ENCODE peak calls at places on chromosomes 11 and 22, in five cellular contexts. L, X, J, B and D are unnamed samples.

GRCh38 chr11:29061452-29061851 is 953.3 kb downstream of the METTL15 start:
- DNase-seq in L (no peak), X (no peak), J (no peak), B (no peak), D (no peak)

GRCh38 chr11:95922099-95922498 is 1.8 kb downstream of the MTMR2 start:
- DNase-seq in L (no peak), X (no peak), J (no peak), B (no peak), D (no peak)

GRCh38 chr22:40491990-40492631 is 121.7 kb downstream of the SGSM3 start:
- DNase-seq in L (no peak), X (no peak), J (no peak), B (no peak), D (no peak)

GRCh38 chr11:124276081-124276480 is 19.9 kb downstream of the OR8G5 start:
- DNase-seq in L (no peak), X (no peak), J (no peak), B (no peak), D (peak; percentile 8)

GRCh38 chr11:81963018-81963417 is 770.6 kb downstream of the FAM181B start:
- DNase-seq in L (peak; percentile 10), X (no peak), J (no peak), B (no peak), D (no peak)

GRCh38 chr22:23888615-23889401 is 5.4 kb upstream of the MIF start:
- DNase-seq in L (no peak), X (no peak), J (no peak), B (peak; percentile 15), D (no peak)

GRCh38 chr11:61744181-61744580 is 8.3 kb upstream of the MYRF start:
- DNase-seq in L (no peak), X (no peak), J (no peak), B (no peak), D (no peak)

GRCh38 chr11:27234043-27234668 is 128.9 kb downstream of the CCDC34 start:
- DNase-seq in L (no peak), X (no peak), J (no peak), B (peak; percentile 52), D (no peak)

GRCh38 chr11:106400949-106401545 is 323.6 kb downstream of the AASDHPPT start:
- DNase-seq in L (no peak), X (no peak), J (no peak), B (no peak), D (no peak)

GRCh38 chr22:22400099-22400498 is 108.4 kb downstream of the ZNF280B start:
- DNase-seq in L (no peak), X (no peak), J (no peak), B (no peak), D (no peak)

GRCh38 chr11:110079726-110080125 is 13.5 kb upstream of the ZC3H12C start:
- DNase-seq in L (no peak), X (no peak), J (no peak), B (no peak), D (no peak)

GRCh38 chr11:63756919-63757761 is 11.4 kb downstream of the ZFTA start:
- DNase-seq in L (no peak), X (no peak), J (no peak), B (no peak), D (no peak)

GRCh38 chr11:80515097-80515496 is 1074.3 kb upstream of the TENM4 start:
- DNase-seq in L (no peak), X (no peak), J (no peak), B (no peak), D (no peak)

GRCh38 chr11:3014314-3014938 is 22.3 kb upstream of the NAP1L4 start:
- DNase-seq in L (peak; percentile 96), X (peak; percentile 53), J (no peak), B (no peak), D (no peak)

GRCh38 chr11:111452817-111453607 is 59.2 kb downstream of the BTG4 start:
- DNase-seq in L (no peak), X (no peak), J (no peak), B (no peak), D (no peak)

GRCh38 chr11:128582496-128583366 is 4.6 kb downstream of the ETS1 start:
- DNase-seq in L (no peak), X (no peak), J (no peak), B (peak; percentile 15), D (peak; percentile 73)

GRCh38 chr11:33967451-33967850 is 75.6 kb upstream of the LMO2 start:
- DNase-seq in L (no peak), X (no peak), J (no peak), B (no peak), D (no peak)

DNA sequence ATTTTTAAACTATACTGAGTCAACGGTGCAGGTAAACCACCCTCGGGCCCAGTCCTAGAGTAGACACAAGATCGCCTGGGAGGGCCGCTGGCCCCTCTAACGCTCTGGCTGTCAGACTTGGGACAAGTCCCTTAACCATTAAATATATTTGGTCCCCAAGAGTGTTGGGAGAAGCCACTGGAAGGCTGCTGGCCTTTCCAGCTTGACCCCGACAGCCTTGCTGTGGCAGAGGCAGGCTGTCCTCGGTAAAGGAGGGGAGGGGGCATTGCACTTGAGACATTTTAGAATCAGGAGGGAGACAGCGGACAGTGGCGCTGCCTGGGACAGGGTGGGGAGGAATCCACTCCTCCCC is 28.8 kb downstream of the APOL1 start:
- DNase-seq in L (no peak), X (no peak), J (no peak), B (no peak), D (no peak)
- H3K27ac ChIP-seq in L (no peak overlapping the region), X (no peak overlapping the region), J (peak overlapping the region; percentile 56), B (no peak overlapping the region), D (no peak overlapping the region)

GRCh38 chr22:39353346-39353745 is 3.6 kb downstream of the SYNGR1 start:
- DNase-seq in L (no peak), X (no peak), J (peak; percentile 25), B (no peak), D (no peak)

GRCh38 chr22:39351689-39352214 is 2.0 kb downstream of the SYNGR1 start:
- DNase-seq in L (no peak), X (no peak), J (no peak), B (no peak), D (no peak)

GRCh38 chr22:39356464-39356863 is 6.7 kb downstream of the SYNGR1 start:
- DNase-seq in L (no peak), X (no peak), J (peak; percentile 32), B (no peak), D (no peak)

GRCh38 chr22:39352301-39352867 is 2.6 kb downstream of the SYNGR1 start:
- DNase-seq in L (no peak), X (no peak), J (no peak), B (no peak), D (no peak)

GRCh38 chr22:39355080-39355479 is 5.3 kb downstream of the SYNGR1 start:
- DNase-seq in L (no peak), X (no peak), J (no peak), B (no peak), D (no peak)
- H3K27ac ChIP-seq in L (no peak overlapping the region), X (no peak overlapping the region), J (no peak overlapping the region), B (no peak overlapping the region), D (no peak overlapping the region)

GRCh38 chr22:27125539-27125938 is 468.2 kb downstream of the MIAT start:
- DNase-seq in L (no peak), X (no peak), J (no peak), B (no peak), D (peak; percentile 34)

GRCh38 chr22:27128461-27129080 is 471.2 kb downstream of the MIAT start:
- DNase-seq in L (no peak), X (no peak), J (no peak), B (no peak), D (no peak)

GRCh38 chr22:27130949-27131745 is 473.8 kb downstream of the MIAT start:
- DNase-seq in L (no peak), X (no peak), J (no peak), B (no peak), D (no peak)

GRCh38 chr22:27132400-27132799 is 475.0 kb downstream of the MIAT start:
- DNase-seq in L (no peak), X (no peak), J (no peak), B (no peak), D (no peak)

DNA sequence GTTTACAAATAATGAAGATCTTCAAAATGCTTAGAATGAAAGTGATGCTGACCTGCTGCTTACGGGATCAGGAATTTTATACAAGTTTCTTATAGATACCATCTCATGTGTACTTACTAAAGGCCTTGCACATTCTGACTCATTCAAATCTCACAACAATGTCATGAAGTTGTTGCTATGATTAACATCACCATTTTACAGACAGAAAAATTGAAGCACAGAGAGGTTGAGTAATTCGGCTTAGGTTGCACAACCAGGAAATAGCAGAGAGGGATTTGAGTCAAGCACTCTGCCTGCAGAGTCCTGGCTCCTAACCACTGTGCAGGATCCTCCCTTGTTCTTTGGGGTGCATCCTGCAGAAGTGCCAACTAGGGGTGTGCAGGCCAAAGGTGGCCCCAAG is 471.9 kb downstream of the MIAT start:
- DNase-seq in L (no peak), X (no peak), J (no peak), B (peak; percentile 21), D (peak; percentile 90)
- H3K27ac ChIP-seq in L (no peak overlapping the region), X (no peak overlapping the region), J (no peak overlapping the region), B (peak overlapping the region; percentile 90), D (no peak overlapping the region)

GRCh38 chr11:126051117-126051516 is 11.5 kb downstream of the CDON start:
- DNase-seq in L (no peak), X (no peak), J (no peak), B (no peak), D (no peak)
- H3K27ac ChIP-seq in L (no peak overlapping the region), X (no peak overlapping the region), J (no peak overlapping the region), B (no peak overlapping the region), D (no peak overlapping the region)

GRCh38 chr11:118364956-118365615 is 5.7 kb downstream of the UBE4A start:
- DNase-seq in L (no peak), X (no peak), J (no peak), B (no peak), D (no peak)

GRCh38 chr11:118358071-118358470 is 1.3 kb upstream of the UBE4A start:
- DNase-seq in L (no peak), X (no peak), J (no peak), B (no peak), D (no peak)

DNA sequence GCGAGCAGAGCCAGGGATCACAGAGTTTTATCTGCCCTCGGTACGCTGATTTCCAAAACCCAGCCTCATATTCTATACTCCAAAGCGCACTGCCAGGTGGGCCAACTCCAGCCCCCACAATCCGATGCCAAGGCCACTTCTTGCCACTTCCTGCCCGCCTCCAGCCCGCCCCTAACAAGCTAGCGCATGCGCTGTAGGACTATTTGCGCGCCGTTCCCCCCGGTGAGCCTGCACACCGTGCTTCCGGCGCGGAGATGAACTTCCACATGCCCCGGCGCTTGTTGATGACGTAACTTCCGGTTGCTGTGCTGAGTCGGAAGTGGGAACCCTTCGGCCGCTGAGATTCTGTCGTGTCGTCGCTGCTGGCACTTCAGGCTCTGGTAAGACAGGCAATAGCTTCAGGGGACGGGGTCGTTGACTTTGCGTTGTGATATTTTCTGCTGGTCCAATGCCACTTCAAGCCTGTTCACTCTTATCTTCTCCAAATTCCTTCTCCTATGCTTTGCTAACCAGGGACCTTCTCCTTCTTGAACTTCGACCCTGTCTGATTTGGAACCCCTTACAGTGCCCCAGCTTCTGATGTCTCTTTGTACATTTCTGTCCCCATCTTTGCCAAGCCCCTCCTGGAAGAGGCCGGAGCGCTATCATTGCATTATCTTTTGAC is at the start of gene UBE4A:
- DNase-seq in L (peak; percentile 99), X (peak; percentile 95), J (peak; percentile 95), B (peak; percentile 57), D (peak; percentile 78)
- H3K27ac ChIP-seq in L (peak within 1 kb of the TSS; percentile 91), X (peak within 1 kb of the TSS; percentile 95), J (peak within 1 kb of the TSS; percentile 73), B (peak within 1 kb of the TSS; percentile 86), D (peak within 1 kb of the TSS; percentile 42)